ENCODE peak calls at places on chromosomes 7 and 10, in ten cellular contexts. L is HL-60, T is heart left ventricle, A is psoas muscle, J is pancreas, M is astrocyte of the spinal cord, S is AG10803, H is esophagus muscularis mucosa, R is bronchial epithelial cell, D is fibroblast of lung. E is an unnamed sample.

GRCh38 chr10:109695988-109696387 is 227.3 kb downstream of the XPNPEP1 start:
- DNase-seq in L (no peak), A (no peak), S (no peak), T (no peak), D (no peak), J (no peak), M (no peak), R (no peak), H (no peak), E (no peak)

GRCh38 chr10:105197960-105198359 is 556.9 kb downstream of the SORCS3 start:
- DNase-seq in H (no peak), R (no peak), A (no peak), T (no peak), M (no peak), S (no peak), L (no peak), D (no peak), J (no peak), E (no peak)

GRCh38 chr10:88184543-88185297 is 321.3 kb downstream of the PTEN start:
- DNase-seq in M (no peak), L (no peak), H (no peak), A (no peak), D (no peak), J (no peak), S (no peak), R (no peak), T (no peak), E (no peak)

GRCh38 chr10:21475393-21475792 is 50.1 kb downstream of the SKIDA1 start:
- DNase-seq in D (no peak), J (no peak), S (no peak), H (no peak), A (no peak), L (no peak), T (no peak), R (no peak), M (no peak), E (no peak)

GRCh38 chr7:11707606-11708193 is 124.3 kb downstream of the THSD7A start:
- DNase-seq in A (no peak), S (no peak), M (peak), H (no peak), R (no peak), J (no peak), D (peak), T (no peak), L (no peak), E (no peak)

GRCh38 chr7:100483728-100484635 is at the start of gene NYAP1:
- DNase-seq in A (no peak), D (peak), J (peak), T (peak), L (no peak), H (no peak), M (peak), S (no peak), R (peak), E (no peak)

GRCh38 chr7:6106140-6106904 is 75.1 kb downstream of the ANKRD61 start:
- DNase-seq in J (no peak), T (no peak), L (no peak), A (no peak), M (peak), D (peak), S (peak), R (peak), H (no peak), E (no peak)

GRCh38 chr10:69800109-69800508 is 1.6 kb upstream of the COL13A1 start:
- DNase-seq in D (peak), A (no peak), H (no peak), T (peak), L (no peak), M (peak), J (peak), S (peak), R (peak), E (no peak)

GRCh38 chr7:141220263-141220662 is 146.4 kb downstream of the TMEM178B start:
- DNase-seq in L (no peak), J (no peak), D (peak), M (no peak), A (no peak), S (no peak), R (no peak), H (no peak), T (no peak), E (no peak)

GRCh38 chr7:95687759-95688343 is 84.5 kb upstream of the DYNC1I1 start:
- DNase-seq in J (peak), M (peak), H (no peak), D (peak), R (peak), A (no peak), S (peak), L (no peak), T (no peak), E (no peak)

GRCh38 chr10:68333452-68333851 is 724 bp upstream of the PBLD start:
- DNase-seq in R (no peak), J (no peak), D (no peak), L (no peak), S (no peak), H (no peak), A (no peak), M (no peak), T (no peak), E (no peak)

GRCh38 chr10:99276848-99277486 is 41.3 kb upstream of the HPSE2 start:
- DNase-seq in S (no peak), L (no peak), H (no peak), R (peak), T (no peak), A (no peak), M (peak), J (no peak), D (peak), E (no peak)

GRCh38 chr7:36285276-36285675 is 104.4 kb upstream of the ANLN start:
- DNase-seq in M (no peak), H (no peak), R (no peak), J (no peak), A (peak), S (no peak), T (no peak), D (no peak), L (no peak), E (no peak)

GRCh38 chr10:114045071-114045737 is 1.5 kb downstream of the ADRB1 start:
- DNase-seq in L (no peak), R (no peak), M (no peak), A (peak), J (peak), D (no peak), T (peak), S (no peak), H (no peak), E (no peak)

GRCh38 chr10:60238408-60239100 is 151.1 kb downstream of the ANK3 start:
- DNase-seq in H (no peak), L (no peak), R (peak), M (peak), J (peak), T (peak), S (peak), D (peak), A (no peak), E (no peak)

GRCh38 chr10:23253780-23254179 is 61.7 kb downstream of the PTF1A start:
- DNase-seq in L (no peak), A (no peak), M (no peak), S (no peak), T (no peak), H (no peak), J (no peak), R (no peak), D (no peak), E (no peak)

GRCh38 chr10:103442031-103442461 is 10.1 kb downstream of the CALHM2 start:
- DNase-seq in J (no peak), T (peak), H (no peak), D (peak), A (peak), L (peak), R (no peak), M (peak), S (no peak), E (no peak)

GRCh38 chr10:24503627-24504320 is 219.9 kb downstream of the ARHGAP21 start:
- DNase-seq in T (peak), L (no peak), H (no peak), M (peak), J (peak), A (no peak), R (peak), S (peak), D (peak), E (no peak)

GRCh38 chr10:4059471-4060138 is 274.6 kb upstream of the KLF6 start:
- DNase-seq in S (no peak), J (no peak), M (no peak), L (no peak), A (no peak), D (no peak), T (no peak), H (no peak), R (no peak), E (no peak)

GRCh38 chr10:94104316-94105060 is 110.8 kb downstream of the PLCE1 start:
- DNase-seq in T (no peak), H (peak), D (peak), A (no peak), M (peak), J (no peak), L (no peak), R (peak), S (no peak), E (no peak)

GRCh38 chr7:47100815-47101435 is 481.0 kb downstream of the TNS3 start:
- DNase-seq in L (peak), A (no peak), S (peak), T (peak), D (peak), M (peak), H (peak), R (peak), J (peak), E (no peak)

GRCh38 chr10:124210263-124210662 is 116.9 kb upstream of the CHST15 start:
- DNase-seq in M (no peak), H (no peak), D (no peak), S (no peak), J (no peak), R (no peak), L (no peak), A (no peak), T (no peak), E (no peak)

GRCh38 chr10:84267503-84268126 is 22.8 kb downstream of the RGR start:
- DNase-seq in L (no peak), R (peak), H (no peak), T (no peak), A (no peak), D (peak), S (peak), J (no peak), M (peak), E (no peak)

GRCh38 chr10:113228570-113228969 is 278.5 kb downstream of the TCF7L2 start:
- DNase-seq in S (peak), M (peak), R (no peak), T (no peak), H (peak), L (no peak), A (no peak), D (peak), J (no peak), E (no peak)

GRCh38 chr7:142714375-142714774 is 34.9 kb upstream of the PRSS1 start:
- DNase-seq in J (no peak), M (no peak), H (no peak), S (no peak), L (no peak), T (no peak), A (no peak), R (no peak), D (no peak), E (no peak)

GRCh38 chr7:27149817-27150567 is 2.4 kb downstream of the HOXA3 start:
- DNase-seq in A (no peak), J (no peak), R (no peak), S (no peak), L (no peak), T (no peak), D (no peak), H (no peak), M (no peak), E (no peak)

GRCh38 chr10:62655337-62655994 is 149.1 kb upstream of the ADO start:
- DNase-seq in T (no peak), R (no peak), J (no peak), H (no peak), S (no peak), A (no peak), D (no peak), M (no peak), L (no peak), E (no peak)

GRCh38 chr10:4723860-4724259 is 102.1 kb upstream of the AKR1E2 start:
- DNase-seq in R (no peak), M (no peak), S (no peak), A (no peak), L (no peak), H (no peak), T (no peak), J (no peak), D (no peak), E (no peak)

GRCh38 chr10:110859206-110859946 is 12.4 kb upstream of the PDCD4 start:
- DNase-seq in J (peak), L (no peak), R (no peak), H (no peak), A (no peak), M (no peak), D (no peak), T (no peak), S (no peak), E (no peak)

GRCh38 chr10:117370205-117370604 is 5.0 kb downstream of the PDZD8 start:
- DNase-seq in A (no peak), L (no peak), S (peak), T (no peak), J (no peak), D (peak), M (peak), R (peak), H (no peak), E (no peak)

DNA sequence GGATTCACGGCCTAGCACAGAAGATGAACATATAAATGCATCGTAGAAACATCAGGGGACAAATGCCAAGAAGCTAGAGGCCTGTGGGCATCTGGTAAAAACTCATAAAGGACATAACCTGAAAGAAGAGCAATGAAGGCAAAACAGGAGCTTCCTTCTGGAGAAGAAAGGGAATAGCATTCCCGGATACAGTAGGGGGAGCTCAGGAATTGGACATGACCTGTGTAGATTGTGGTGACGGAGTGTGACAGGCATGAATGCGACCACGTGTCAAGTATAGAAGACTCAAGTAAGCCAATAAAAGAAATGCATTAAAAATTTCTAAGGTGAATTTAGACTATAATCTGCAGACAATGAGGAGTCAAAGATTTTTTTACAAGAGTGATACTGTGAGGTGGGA is 270.1 kb downstream of the AGMO start:
- DNase-seq in D (no peak), L (no peak), H (no peak), S (no peak), T (no peak), A (no peak), J (no peak), R (no peak), M (no peak), E (no peak)
- TF ChIP-seq CTCF in D (no peak), L (no peak), H (no peak), S (no peak), T (no peak), A (no peak), J (no peak), R (no peak), M (no peak), E (no peak)

GRCh38 chr10:43402880-43403452 is 6.0 kb downstream of the HNRNPF start:
- DNase-seq in T (no peak), D (no peak), H (no peak), J (no peak), L (no peak), R (no peak), S (no peak), M (no peak), A (no peak), E (no peak)

GRCh38 chr10:43407148-43407575 is 1.8 kb downstream of the HNRNPF start:
- DNase-seq in L (no peak), S (peak), T (peak), D (no peak), R (no peak), A (peak), M (peak), H (no peak), J (peak), E (no peak)

GRCh38 chr10:43403911-43404674 is 4.9 kb downstream of the HNRNPF start:
- DNase-seq in D (no peak), A (no peak), L (peak), J (no peak), T (no peak), R (no peak), S (no peak), M (no peak), H (no peak), E (no peak)

GRCh38 chr10:43402176-43402575 is 6.8 kb downstream of the HNRNPF start:
- DNase-seq in S (no peak), H (no peak), T (no peak), M (no peak), R (no peak), J (no peak), A (no peak), D (no peak), L (peak), E (no peak)

DNA sequence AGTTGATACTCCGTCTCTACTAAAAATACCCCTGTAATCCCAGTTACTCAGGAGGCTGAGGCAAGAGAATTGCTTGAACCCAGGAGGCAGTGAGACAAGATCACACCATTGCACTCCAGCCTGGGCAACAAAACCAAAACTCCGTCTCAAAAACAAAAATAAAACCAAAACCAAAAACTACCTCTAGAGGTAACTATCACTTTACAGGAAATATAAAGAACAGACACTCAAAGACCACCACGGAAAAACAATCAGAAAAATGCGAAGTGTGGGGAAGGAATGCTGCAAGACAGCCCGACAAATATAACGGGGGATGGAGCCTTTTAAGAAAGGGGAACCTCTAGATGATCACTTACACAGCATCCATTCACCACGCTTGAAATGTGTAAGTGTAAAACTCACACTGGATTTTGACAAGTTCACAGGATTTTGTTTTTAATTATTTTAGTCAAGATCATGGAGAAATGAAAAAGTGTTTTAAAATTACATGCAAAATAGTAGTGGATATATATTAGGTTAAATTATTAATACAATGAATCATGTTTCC is 4.2 kb downstream of the HNRNPF start:
- DNase-seq in S (no peak), R (no peak), A (no peak), H (no peak), D (no peak), T (no peak), M (no peak), J (no peak), L (no peak), E (no peak)
- H3K4me3 ChIP-seq in S (no peak), R (no peak), A (peak), H (no peak), D (peak), T (peak), M (no peak), J (peak), L (peak), E (no peak)

GRCh38 chr7:952548-953441 is 1.7 kb downstream of the ADAP1 start:
- DNase-seq in M (no peak), R (no peak), L (no peak), A (peak), D (no peak), T (no peak), H (no peak), S (no peak), J (no peak), E (no peak)

GRCh38 chr7:956031-956430 is 1.6 kb upstream of the ADAP1 start:
- DNase-seq in L (no peak), H (no peak), A (peak), S (no peak), J (no peak), D (no peak), T (no peak), R (no peak), M (no peak), E (no peak)

GRCh38 chr7:951881-952547 is 2.5 kb downstream of the ADAP1 start:
- DNase-seq in R (no peak), H (no peak), S (no peak), T (no peak), J (no peak), D (no peak), A (peak), L (no peak), M (no peak), E (no peak)

GRCh38 chr7:953547-954327 is 743 bp downstream of the ADAP1 start:
- DNase-seq in A (peak), D (peak), T (no peak), M (no peak), R (peak), J (peak), S (peak), L (no peak), H (no peak), E (no peak)

GRCh38 chr7:954330-955238 is at the start of gene ADAP1:
- DNase-seq in D (peak), L (no peak), J (no peak), M (no peak), A (peak), R (peak), T (peak), S (peak), H (no peak), E (no peak)
- TF ChIP-seq CTCF in D (no peak), L (no peak), J (no peak), M (no peak), A (no peak), R (peak), T (no peak), S (no peak), H (no peak), E (peak)

GRCh38 chr10:33099748-33100147 is 141.7 kb upstream of the ITGB1 start:
- DNase-seq in M (peak), S (peak), T (no peak), A (no peak), H (no peak), R (no peak), J (no peak), D (no peak), L (no peak), E (no peak)

GRCh38 chr10:33095867-33096479 is 137.9 kb upstream of the ITGB1 start:
- DNase-seq in T (no peak), M (no peak), A (no peak), R (no peak), S (no peak), L (no peak), D (no peak), J (no peak), H (no peak), E (no peak)

GRCh38 chr10:33100996-33101747 is 143.1 kb upstream of the ITGB1 start:
- DNase-seq in S (no peak), H (no peak), A (no peak), J (no peak), T (no peak), M (no peak), L (no peak), R (peak), D (no peak), E (no peak)

GRCh38 chr10:33102071-33102470 is 144.0 kb upstream of the ITGB1 start:
- DNase-seq in R (no peak), M (no peak), D (no peak), A (no peak), T (no peak), L (no peak), H (no peak), S (no peak), J (no peak), E (no peak)

GRCh38 chr10:33098966-33099663 is 141.1 kb upstream of the ITGB1 start:
- DNase-seq in H (no peak), L (no peak), R (peak), A (no peak), T (no peak), M (no peak), S (peak), D (no peak), J (no peak), E (no peak)
- H3K4me3 ChIP-seq in H (no peak), L (no peak), R (no peak), A (no peak), T (no peak), M (no peak), S (no peak), D (no peak), J (no peak), E (no peak)

GRCh38 chr10:97427571-97428179 is 1.7 kb downstream of the PGAM1 start:
- DNase-seq in S (peak), R (peak), J (peak), D (no peak), L (peak), T (no peak), H (no peak), M (peak), A (no peak), E (no peak)

GRCh38 chr10:97428572-97428981 is 2.6 kb downstream of the PGAM1 start:
- DNase-seq in M (no peak), T (no peak), R (peak), D (no peak), H (no peak), L (no peak), S (peak), A (no peak), J (no peak), E (no peak)

GRCh38 chr10:97426776-97427570 is 982 bp downstream of the PGAM1 start:
- DNase-seq in L (no peak), M (peak), D (no peak), T (no peak), R (no peak), J (peak), S (no peak), H (no peak), A (no peak), E (no peak)

GRCh38 chr10:97422921-97423420 is 3.0 kb upstream of the PGAM1 start:
- DNase-seq in D (peak), L (no peak), J (no peak), T (no peak), A (no peak), R (peak), S (peak), M (peak), H (no peak), E (no peak)

GRCh38 chr10:97425964-97426775 is at the start of gene PGAM1:
- DNase-seq in J (peak), R (peak), H (peak), T (peak), L (peak), A (peak), M (peak), S (peak), D (peak), E (peak)
- TF ChIP-seq CTCF in J (peak), R (peak), H (peak), T (peak), L (peak), A (peak), M (peak), S (peak), D (peak), E (peak)

E was measured in retinal pigment epithelial cell.